ENCODE peak calls at places on chromosome 19, in five cellular contexts. A, S, M, G and C are unnamed samples.

GRCh38 chr19:56839665-56840451 is 668 bp downstream of the PEG3 start:
- DNase-seq in S (peak), M (peak), A (no peak), G (peak), C (peak)

GRCh38 chr19:52189745-52190678 is at the start of gene PPP2R1A:
- DNase-seq in G (peak), S (peak), M (peak), A (peak), C (peak)

GRCh38 chr19:374886-375235 is 30.3 kb upstream of the MIER2 start:
- DNase-seq in G (no peak), M (no peak), S (no peak), A (no peak), C (no peak)

GRCh38 chr19:38033658-38034150 is 126.7 kb downstream of the SIPA1L3 start:
- DNase-seq in S (no peak), G (no peak), A (no peak), M (no peak), C (no peak)

GRCh38 chr19:28457620-28458019 is 755.3 kb downstream of the UQCRFS1 start:
- DNase-seq in S (no peak), M (no peak), G (no peak), A (no peak), C (no peak)

GRCh38 chr19:42352216-42352892 is 26.9 kb downstream of the MEGF8 start:
- DNase-seq in A (no peak), G (no peak), M (no peak), S (no peak), C (no peak)

GRCh38 chr19:4379383-4380253 is 20.7 kb downstream of the SH3GL1 start:
- DNase-seq in A (no peak), S (peak), G (peak), M (peak), C (peak)

GRCh38 chr19:12766051-12766521 is 9.3 kb downstream of the HOOK2 start:
- DNase-seq in G (no peak), M (peak), S (peak), A (no peak), C (peak)

GRCh38 chr19:31834070-31834469 is 484.8 kb upstream of the TSHZ3 start:
- DNase-seq in M (no peak), G (no peak), A (no peak), S (no peak), C (no peak)

GRCh38 chr19:42113641-42114348 is 18.5 kb downstream of the POU2F2 start:
- DNase-seq in A (peak), S (no peak), G (peak), M (no peak), C (no peak)

GRCh38 chr19:5799247-5800241 is 5.3 kb upstream of the NRTN start:
- DNase-seq in G (no peak), M (no peak), S (peak), A (no peak), C (no peak)
- H3K4me3 ChIP-seq in G (no peak), M (no peak), S (no peak), A (no peak), C (no peak)

DNA sequence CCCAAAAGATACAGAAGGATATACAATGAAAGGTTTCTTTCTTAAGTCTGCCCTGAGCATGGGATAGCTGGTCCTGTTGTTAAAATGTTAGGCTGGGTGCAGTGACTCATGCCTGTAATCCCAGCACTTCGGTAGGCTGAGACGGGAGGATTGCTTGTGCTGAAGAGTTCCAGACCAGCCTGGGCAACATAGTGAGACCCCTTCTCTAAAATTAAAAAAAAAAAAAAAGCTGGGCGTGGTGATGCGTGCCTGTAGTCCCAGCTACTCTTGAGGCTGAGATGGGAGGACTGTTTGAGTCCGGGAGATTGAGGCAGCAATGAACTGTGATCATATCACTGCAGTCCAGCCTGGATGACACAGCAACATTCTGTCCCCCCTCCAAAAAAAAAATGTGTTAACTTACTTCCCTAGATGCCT is 52.5 kb upstream of the SHKBP1 start:
- DNase-seq in M (no peak), G (no peak), S (no peak), A (no peak), C (no peak)
- H3K4me3 ChIP-seq in M (no peak), G (no peak), S (no peak), A (no peak), C (no peak)

GRCh38 chr19:11295180-11295579 is 780 bp upstream of the TSPAN16 start:
- DNase-seq in A (no peak), S (no peak), M (no peak), G (no peak), C (no peak)

GRCh38 chr19:11295665-11296245 is at the start of gene TSPAN16:
- DNase-seq in M (no peak), S (no peak), G (no peak), A (no peak), C (no peak)

GRCh38 chr19:11291991-11292390 is 4.0 kb upstream of the TSPAN16 start:
- DNase-seq in S (no peak), A (no peak), M (no peak), G (no peak), C (no peak)

GRCh38 chr19:11291415-11291814 is 4.5 kb upstream of the TSPAN16 start:
- DNase-seq in M (no peak), S (no peak), G (no peak), A (no peak), C (no peak)

GRCh38 chr19:11293468-11294389 is 2.2 kb upstream of the TSPAN16 start:
- DNase-seq in S (peak), A (peak), G (peak), M (peak), C (peak)
- H3K4me3 ChIP-seq in S (peak), A (peak), G (peak), M (peak), C (no peak)

GRCh38 chr19:47390533-47391488 is 28.5 kb downstream of the MEIS3 start:
- DNase-seq in A (no peak), M (no peak), S (no peak), G (no peak), C (no peak)
- H3K4me3 ChIP-seq in A (no peak), M (no peak), S (no peak), G (no peak), C (no peak)

GRCh38 chr19:15673176-15673654 is 328 bp downstream of the CYP4F12 start:
- DNase-seq in M (no peak), S (no peak), G (no peak), A (no peak), C (no peak)
- H3K4me3 ChIP-seq in M (peak), S (no peak), G (no peak), A (no peak), C (no peak)

GRCh38 chr19:50202962-50203280 is 501 bp upstream of the MYH14 start:
- DNase-seq in G (no peak), S (no peak), A (no peak), M (no peak), C (no peak)
- H3K4me3 ChIP-seq in G (no peak), S (peak), A (no peak), M (peak), C (peak)

GRCh38 chr19:48171584-48172170 is 1.2 kb downstream of the ZSWIM9 start:
- DNase-seq in M (no peak), A (no peak), S (peak), G (no peak), C (no peak)

GRCh38 chr19:48169585-48169973 is 565 bp downstream of the LIG1 start:
- DNase-seq in A (no peak), S (peak), G (no peak), M (peak), C (peak)

GRCh38 chr19:48169974-48170803 is at the start of the genes LIG1 and ZSWIM9:
- DNase-seq in S (peak), G (peak), A (peak), M (peak), C (peak)

GRCh38 chr19:48168689-48169088 is 1.5 kb downstream of the LIG1 start:
- DNase-seq in A (no peak), S (no peak), G (no peak), M (no peak), C (no peak)

DNA sequence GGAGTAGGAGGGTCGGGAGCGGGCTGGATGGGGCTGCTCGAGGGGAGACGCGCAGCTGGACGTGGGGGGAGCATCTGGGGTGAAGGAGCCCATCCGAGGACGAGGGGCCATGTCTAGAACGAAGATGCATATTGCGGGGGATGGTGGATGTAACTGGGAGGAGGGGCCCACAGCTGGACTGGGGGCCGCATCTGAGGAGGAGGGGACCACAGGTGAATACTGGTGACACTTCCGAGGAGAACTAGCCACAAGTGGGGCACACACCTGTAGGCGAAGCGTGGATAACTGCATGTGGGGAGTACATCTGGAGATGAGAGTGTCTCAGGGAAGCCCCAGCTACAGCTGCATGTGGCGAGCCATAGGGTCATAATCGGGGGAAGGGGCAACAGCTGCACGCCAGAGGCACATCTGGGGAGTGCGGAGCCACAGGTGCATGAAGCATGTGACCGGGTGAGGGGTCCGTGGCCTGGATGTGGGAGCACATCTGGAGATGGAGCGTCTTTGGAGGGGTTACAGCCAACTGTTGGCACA is 402 bp downstream of the ZSWIM9 start:
- DNase-seq in M (no peak), A (no peak), G (no peak), S (peak), C (no peak)
- H3K4me3 ChIP-seq in M (peak), A (peak), G (peak), S (peak), C (peak)

GRCh38 chr19:18008814-18009213 is 844 bp downstream of the ARRDC2 start:
- DNase-seq in S (peak), M (no peak), A (no peak), G (no peak), C (no peak)

GRCh38 chr19:18007605-18007938 is 398 bp upstream of the ARRDC2 start:
- DNase-seq in G (no peak), A (no peak), M (no peak), S (no peak), C (no peak)

GRCh38 chr19:18007939-18008673 is at the start of gene ARRDC2:
- DNase-seq in G (no peak), M (peak), S (peak), A (peak), C (peak)

GRCh38 chr19:18009412-18010066 is 1.6 kb downstream of the ARRDC2 start:
- DNase-seq in G (no peak), S (peak), M (no peak), A (no peak), C (no peak)

DNA sequence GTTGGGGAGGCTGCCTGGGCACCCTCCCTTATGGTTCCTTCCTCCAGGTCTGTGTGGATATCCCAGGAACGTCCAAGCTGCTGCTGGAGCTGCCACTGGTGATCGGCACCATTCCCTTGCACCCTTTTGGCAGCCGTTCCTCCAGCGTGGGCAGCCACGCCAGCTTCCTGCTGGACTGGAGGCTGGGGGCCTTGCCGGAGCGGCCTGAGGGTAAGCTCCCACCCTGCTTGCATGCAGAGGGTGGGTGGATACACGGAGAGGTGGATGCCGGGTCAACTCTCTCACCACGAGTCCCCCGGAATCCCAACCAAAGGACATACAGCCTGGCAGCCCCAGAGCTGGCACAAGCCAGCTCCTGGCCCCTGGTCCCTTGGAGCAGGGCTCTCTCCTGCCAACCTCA is 2.2 kb downstream of the ARRDC2 start:
- DNase-seq in M (no peak), G (no peak), A (no peak), S (no peak), C (no peak)
- H3K4me3 ChIP-seq in M (peak), G (no peak), A (no peak), S (no peak), C (peak)

GRCh38 chr19:34649886-34650543 is 26.9 kb downstream of the SCGB2B2 start:
- DNase-seq in S (no peak), G (no peak), A (no peak), M (no peak), C (no peak)

GRCh38 chr19:34639491-34640085 is 37.4 kb downstream of the SCGB2B2 start:
- DNase-seq in G (peak), A (peak), S (peak), M (no peak), C (no peak)

GRCh38 chr19:34645551-34645950 is 31.4 kb downstream of the SCGB2B2 start:
- DNase-seq in A (no peak), S (no peak), M (no peak), G (no peak), C (no peak)

GRCh38 chr19:34642241-34642640 is 34.7 kb downstream of the SCGB2B2 start:
- DNase-seq in M (no peak), S (no peak), A (no peak), G (no peak), C (no peak)

GRCh38 chr19:34644991-34645461 is 31.9 kb downstream of the SCGB2B2 start:
- DNase-seq in S (no peak), M (no peak), A (no peak), G (no peak), C (no peak)
- H3K4me3 ChIP-seq in S (no peak), M (no peak), A (no peak), G (no peak), C (no peak)

GRCh38 chr19:46614114-46614701 is 10.7 kb downstream of the PTGIR start:
- DNase-seq in S (peak), M (peak), A (no peak), G (no peak), C (peak)
- H3K4me3 ChIP-seq in S (no peak), M (no peak), A (no peak), G (no peak), C (no peak)